ENCODE peak calls at places on chromosomes 4 and X, in ten cellular contexts. F is activated naive CD8-positive, alpha-beta T cell treated with anti-CD3 and anti-CD28 coated beads, Interleukin-2, amount 50 U/mL, for 24 hours; X is NCI-H2107; E is head of caudate nucleus; W is ascending aorta; J is EH; T is ELF-1; H is omental fat pad; V is HFF-Myc; Y is GM23338. R is an unnamed sample.

GRCh38 chr4:161419822-161420221 is 744.0 kb downstream of the FSTL5 start:
- DNase-seq in F (no peak), X (no peak), E (no peak), W (no peak), J (no peak), T (peak), H (no peak), V (no peak), Y (peak), R (peak)

GRCh38 chrX:68420559-68420958 is 12.7 kb downstream of the OPHN1 start:
- DNase-seq in F (no peak), X (no peak), E (no peak), W (no peak), J (peak), T (no peak), H (no peak), V (no peak), Y (no peak), R (no peak)

GRCh38 chr4:53189011-53189410 is 176.8 kb downstream of the SCFD2 start:
- DNase-seq in F (no peak), X (no peak), E (no peak), W (no peak), J (peak), T (no peak), H (no peak), V (no peak), Y (no peak), R (no peak)

GRCh38 chr4:12949719-12950118 is 534.4 kb downstream of the RAB28 start:
- DNase-seq in F (no peak), X (no peak), E (no peak), W (no peak), J (no peak), T (no peak), H (no peak), V (no peak), Y (no peak), R (no peak)

GRCh38 chr4:164012396-164013027 is 518.0 kb downstream of the TMA16 start:
- DNase-seq in F (peak), X (no peak), E (no peak), W (no peak), J (no peak), T (peak), H (no peak), V (no peak), Y (peak), R (peak)

GRCh38 chrX:128439159-128439558 is 387.0 kb upstream of the ACTRT1 start:
- DNase-seq in F (no peak), X (no peak), E (no peak), W (no peak), J (no peak), T (no peak), H (no peak), V (no peak), Y (no peak), R (no peak)

GRCh38 chr4:4860381-4860802 is 927 bp downstream of the MSX1 start:
- DNase-seq in F (no peak), X (no peak), E (no peak), W (no peak), J (no peak), T (no peak), H (no peak), V (no peak), Y (no peak), R (no peak)

GRCh38 chr4:5371415-5372190 is 320.3 kb downstream of the STK32B start:
- DNase-seq in F (no peak), X (no peak), E (no peak), W (peak), J (peak), T (no peak), H (no peak), V (no peak), Y (no peak), R (no peak)

GRCh38 chr4:72451349-72451748 is 117.7 kb downstream of the ADAMTS3 start:
- DNase-seq in F (no peak), X (no peak), E (no peak), W (peak), J (no peak), T (no peak), H (peak), V (no peak), Y (no peak), R (no peak)

GRCh38 chr4:23981328-23981727 is 91.5 kb upstream of the PPARGC1A start:
- DNase-seq in F (no peak), X (no peak), E (no peak), W (no peak), J (peak), T (peak), H (no peak), V (no peak), Y (no peak), R (no peak)

GRCh38 chr4:119300072-119300387 is 21.9 kb downstream of the FABP2 start:
- DNase-seq in F (peak), X (no peak), E (peak), W (peak), J (peak), T (no peak), H (no peak), V (no peak), Y (no peak), R (no peak)

GRCh38 chr4:183142566-183143545 is 43.8 kb downstream of the WWC2 start:
- DNase-seq in F (no peak), X (no peak), E (no peak), W (peak), J (peak), T (peak), H (no peak), V (peak), Y (no peak), R (no peak)

GRCh38 chr4:185470503-185471195 is 884 bp downstream of the CCDC110 start:
- DNase-seq in F (peak), X (no peak), E (peak), W (peak), J (peak), T (peak), H (peak), V (no peak), Y (peak), R (peak)

GRCh38 chr4:123397276-123398150 is 918 bp downstream of the SPRY1 start:
- DNase-seq in F (peak), X (no peak), E (peak), W (peak), J (peak), T (peak), H (no peak), V (no peak), Y (peak), R (peak)

GRCh38 chrX:46551494-46552128 is 6.4 kb upstream of the ZNF674 start:
- DNase-seq in F (no peak), X (no peak), E (no peak), W (no peak), J (peak), T (peak), H (no peak), V (no peak), Y (peak), R (no peak)

GRCh38 chr4:112290341-112290740 is 4.6 kb upstream of the TIFA start:
- DNase-seq in F (no peak), X (no peak), E (no peak), W (no peak), J (no peak), T (no peak), H (no peak), V (no peak), Y (no peak), R (no peak)

R was measured in globus pallidus.